ENCODE peak calls at places on chromosome 11, in four cellular contexts. T is suprapubic skin, W is GM23338, E is spleen. Z is an unnamed sample.

GRCh38 chr11:66112640-66113098 is 42.6 kb downstream of the PACS1 start:
- DNase-seq in T (no peak), W (no peak), E (no peak), Z (no peak)

GRCh38 chr11:110463153-110463552 is 33.4 kb downstream of the FDX1 start:
- DNase-seq in T (no peak), W (peak; percentile 71), E (peak; percentile 83), Z (no peak)

GRCh38 chr11:61687420-61687819 is 7.2 kb downstream of the DAGLA start:
- DNase-seq in T (no peak), W (no peak), E (no peak), Z (no peak)

GRCh38 chr11:116112031-116112935 is 608.1 kb upstream of the CADM1 start:
- DNase-seq in T (no peak), W (no peak), E (no peak), Z (no peak)

GRCh38 chr11:64593156-64594105 is 2.4 kb downstream of the SLC22A12 start:
- DNase-seq in T (no peak), W (no peak), E (peak; percentile 58), Z (no peak)

GRCh38 chr11:33135768-33136443 is 25.4 kb downstream of the CSTF3 start:
- DNase-seq in T (no peak), W (no peak), E (no peak), Z (no peak)

GRCh38 chr11:83272627-83273026 is 13.5 kb downstream of the CCDC90B start:
- DNase-seq in T (no peak), W (no peak), E (no peak), Z (no peak)

GRCh38 chr11:61477126-61477525 is 31.4 kb upstream of the LRRC10B start:
- DNase-seq in T (no peak), W (peak; percentile 24), E (no peak), Z (no peak)

GRCh38 chr11:16195659-16196058 is 160.7 kb downstream of the SOX6 start:
- DNase-seq in T (no peak), W (no peak), E (no peak), Z (no peak)

GRCh38 chr11:70631624-70632047 is 233.3 kb downstream of the CTTN start:
- DNase-seq in T (no peak), W (no peak), E (no peak), Z (no peak)

GRCh38 chr11:73140213-73141030 is 1.7 kb downstream of the FCHSD2 start:
- DNase-seq in T (no peak), W (peak; percentile 45), E (peak; percentile 84), Z (no peak)

GRCh38 chr11:134674974-134675373 is 262.9 kb upstream of the B3GAT1 start:
- DNase-seq in T (no peak), W (no peak), E (no peak), Z (no peak)

GRCh38 chr11:134678152-134678551 is 266.1 kb upstream of the B3GAT1 start:
- DNase-seq in T (no peak), W (no peak), E (peak; percentile 38), Z (no peak)

GRCh38 chr11:134677338-134677948 is 265.4 kb upstream of the B3GAT1 start:
- DNase-seq in T (no peak), W (no peak), E (peak; percentile 40), Z (peak; percentile 54)

GRCh38 chr11:134676516-134677287 is 264.7 kb upstream of the B3GAT1 start:
- DNase-seq in T (no peak), W (no peak), E (peak; percentile 38), Z (peak; percentile 80)

DNA sequence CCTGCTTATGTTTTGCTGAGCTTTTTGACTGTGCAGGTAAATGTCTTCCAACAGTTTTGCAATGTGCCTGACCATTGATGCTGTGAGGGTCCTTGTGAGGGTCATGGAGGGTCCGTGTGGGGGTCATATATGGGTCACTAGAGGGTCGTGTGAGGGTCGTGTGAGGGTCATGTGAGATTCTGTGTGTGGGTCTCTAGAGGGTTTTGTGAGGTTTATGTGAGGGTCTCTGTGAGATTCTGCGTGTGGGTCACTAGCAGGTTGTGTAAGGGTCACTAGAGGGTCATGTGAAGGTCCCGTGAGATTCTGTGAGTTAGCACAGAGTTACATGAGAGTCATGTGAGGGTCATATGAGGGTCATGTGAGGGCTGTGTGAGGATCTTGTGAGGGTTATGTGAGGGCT is 263.9 kb upstream of the B3GAT1 start:
- DNase-seq in T (no peak), W (no peak), E (no peak), Z (peak; percentile 34)
- TF ChIP-seq POLR2AphosphoS5 in T (no peak), W (no peak), E (no peak), Z (no peak)

GRCh38 chr11:128550261-128550821 is 37.0 kb downstream of the ETS1 start:
- DNase-seq in T (no peak), W (no peak), E (peak; percentile 73), Z (no peak)
- H3K4me1 ChIP-seq in T (peaks cover 28% of the 10 kb centered on the region), W (peaks cover 31% of the 10 kb centered on the region), E (peaks cover 84% of the 10 kb centered on the region), Z (peaks cover 28% of the 10 kb centered on the region)

GRCh38 chr11:68002575-68002942 is 1.3 kb downstream of the UNC93B1 start:
- DNase-seq in T (no peak), W (no peak), E (peak; percentile 88), Z (no peak)

GRCh38 chr11:68004551-68005335 is 846 bp upstream of the UNC93B1 start:
- DNase-seq in T (no peak), W (no peak), E (no peak), Z (no peak)

GRCh38 chr11:68006606-68007166 is 2.8 kb upstream of the UNC93B1 start:
- DNase-seq in T (no peak), W (no peak), E (no peak), Z (no peak)

GRCh38 chr11:68002943-68003845 is 703 bp downstream of the UNC93B1 start:
- DNase-seq in T (peak; percentile 68), W (peak; percentile 70), E (peak; percentile 96), Z (no peak)

DNA sequence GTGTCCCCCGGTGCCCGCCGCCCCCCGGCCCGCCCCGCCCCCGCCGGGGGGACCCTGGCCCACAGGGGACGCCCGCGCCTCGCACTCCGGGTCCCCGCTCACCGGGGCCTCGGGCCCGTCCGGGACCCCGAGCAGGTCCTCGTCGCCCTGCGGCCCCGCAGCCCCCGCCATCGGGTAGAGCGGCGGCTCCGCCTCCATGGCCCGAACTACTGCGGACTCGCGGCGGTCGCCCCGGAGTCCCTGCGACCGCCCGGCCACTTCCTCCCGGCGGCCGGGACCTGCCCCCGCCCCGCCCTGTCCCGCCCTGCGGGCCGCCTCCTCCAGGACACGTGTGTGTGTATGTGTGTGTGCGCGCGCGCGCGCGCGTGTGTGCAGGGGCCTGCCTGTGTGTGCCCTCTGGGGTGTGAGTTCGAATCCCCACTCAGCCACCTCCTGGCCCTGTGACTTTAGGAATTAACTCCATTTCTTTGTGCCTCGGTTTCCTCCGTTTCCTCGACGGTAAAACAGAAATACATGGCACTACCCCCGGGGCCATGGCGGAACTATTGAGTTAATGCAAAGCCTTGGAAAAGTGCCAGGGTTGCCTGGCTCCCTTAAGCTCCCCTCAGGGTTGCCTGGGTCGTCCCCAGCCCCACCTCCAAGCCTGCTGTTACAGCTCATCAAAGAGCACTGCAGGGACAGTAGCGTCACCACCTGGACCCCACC is at the start of gene UNC93B1:
- DNase-seq in T (peak; percentile 92), W (peak; percentile 74), E (peak; percentile 98), Z (no peak)
- TF ChIP-seq POLR2AphosphoS5 in T (no peak), W (peak; percentile 58), E (peak; percentile 84), Z (no peak)

DNA sequence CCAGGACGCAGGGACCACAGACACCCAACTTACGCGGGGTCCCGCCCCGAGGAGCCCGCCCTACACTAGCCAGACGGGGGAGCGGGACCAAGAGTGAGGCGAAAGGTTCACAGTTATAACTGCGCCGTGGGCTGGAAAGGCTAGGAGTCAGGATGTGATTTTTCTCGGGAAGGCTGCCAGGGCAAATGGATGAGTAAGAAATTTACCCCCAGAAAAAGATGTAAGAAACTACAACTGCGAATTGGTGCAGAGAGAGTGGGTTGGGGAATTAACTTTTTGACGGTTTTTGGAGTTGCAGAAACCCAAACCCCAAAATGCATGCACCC is 1.3 kb downstream of the TSPAN18 start:
- DNase-seq in T (no peak), W (no peak), E (no peak), Z (no peak)
- H3K4me1 ChIP-seq in T (peaks cover 44% of the 10 kb centered on the region), W (peaks cover 63% of the 10 kb centered on the region), E (peaks cover 61% of the 10 kb centered on the region), Z (peaks cover 36% of the 10 kb centered on the region)